ENCODE peak calls at places on chromosomes 11 and 22, in six cellular contexts. X is sciatic nerve; U is CD4-positive, alpha-beta T cell; K is HS-5; M is A549; W is RWPE1. J is an unnamed sample.

GRCh38 chr11:87351671-87352070 is 313.9 kb downstream of the TMEM135 start:
- DNase-seq in U (no peak), X (no peak), M (no peak), W (no peak), K (no peak), J (no peak)

GRCh38 chr11:23263466-23263865 is 403.2 kb upstream of the CCDC179 start:
- DNase-seq in M (no peak), X (no peak), K (no peak), U (no peak), W (no peak), J (no peak)

GRCh38 chr11:46290598-46291309 is 13.3 kb downstream of the CREB3L1 start:
- DNase-seq in K (peak), M (no peak), U (no peak), W (no peak), X (peak), J (peak)

GRCh38 chr22:39680486-39680885 is 109.9 kb downstream of the CACNA1I start:
- DNase-seq in M (no peak), U (no peak), K (no peak), X (no peak), W (no peak), J (no peak)

GRCh38 chr11:65663634-65664200 is 1.0 kb upstream of the RELA start:
- DNase-seq in M (peak), U (no peak), W (peak), K (no peak), X (peak), J (peak)

GRCh38 chr11:130519128-130519932 is 70.9 kb downstream of the ADAMTS15 start:
- DNase-seq in W (no peak), X (no peak), K (no peak), U (no peak), M (no peak), J (no peak)

GRCh38 chr11:57311109-57311936 is 13.4 kb downstream of the TNKS1BP1 start:
- DNase-seq in U (no peak), X (peak), M (peak), W (peak), K (peak), J (peak)

GRCh38 chr11:70381872-70382842 is 16.2 kb upstream of the CTTN start:
- DNase-seq in K (no peak), M (peak), W (no peak), X (no peak), U (no peak), J (no peak)

GRCh38 chr22:19866665-19867009 is 12.0 kb upstream of the GNB1L start:
- DNase-seq in M (no peak), K (no peak), X (no peak), W (no peak), U (no peak), J (no peak)

GRCh38 chr11:118610220-118610772 is 2.9 kb downstream of the PHLDB1 start:
- DNase-seq in X (peak), K (no peak), U (no peak), M (no peak), W (no peak), J (no peak)

GRCh38 chr22:49349841-49350381 is 477.8 kb downstream of the BRD1 start:
- DNase-seq in K (no peak), W (no peak), X (peak), U (no peak), M (no peak), J (no peak)

GRCh38 chr22:49764151-49764581 is 63.5 kb downstream of the BRD1 start:
- DNase-seq in X (peak), M (no peak), U (no peak), K (no peak), W (no peak), J (peak)

GRCh38 chr11:75161506-75161905 is 10.6 kb downstream of the SLCO2B1 start:
- DNase-seq in W (no peak), U (no peak), K (no peak), M (no peak), X (no peak), J (no peak)

GRCh38 chr11:101996106-101996505 is 51.1 kb upstream of the CFAP300 start:
- DNase-seq in U (no peak), W (no peak), K (no peak), M (no peak), X (no peak), J (no peak)

GRCh38 chr11:34175284-34176019 is 70.0 kb downstream of the NAT10 start:
- DNase-seq in W (no peak), K (no peak), X (no peak), M (no peak), U (no peak), J (no peak)

GRCh38 chr11:69131644-69132300 is 24.0 kb upstream of the SMIM38 start:
- DNase-seq in M (peak), X (peak), W (peak), K (peak), U (no peak), J (peak)

GRCh38 chr11:62889484-62890437 is 9.1 kb downstream of the SLC3A2 start:
- DNase-seq in K (peak), W (peak), U (no peak), M (peak), X (no peak), J (peak)

GRCh38 chr11:15157738-15158137 is 43.0 kb downstream of the INSC start:
- DNase-seq in M (no peak), U (no peak), K (no peak), X (no peak), W (no peak), J (no peak)

GRCh38 chr11:76628408-76628947 is 42.1 kb downstream of the LRRC32 start:
- DNase-seq in K (no peak), X (no peak), M (no peak), W (no peak), U (no peak), J (no peak)

GRCh38 chr11:115944596-115944995 is 440.4 kb upstream of the CADM1 start:
- DNase-seq in K (no peak), X (no peak), W (no peak), M (no peak), U (no peak), J (no peak)

GRCh38 chr22:48489551-48490512 is 1337.8 kb downstream of the BRD1 start:
- DNase-seq in W (no peak), K (no peak), X (peak), U (no peak), M (peak), J (no peak)

GRCh38 chr11:16293204-16293681 is 63.1 kb downstream of the SOX6 start:
- DNase-seq in M (no peak), K (no peak), X (no peak), W (no peak), U (no peak), J (no peak)

GRCh38 chr22:32336185-32336603 is 21.5 kb upstream of the RFPL3 start:
- DNase-seq in M (no peak), K (no peak), U (no peak), X (no peak), W (no peak), J (no peak)

GRCh38 chr22:38415561-38416321 is 39.3 kb downstream of the KCNJ4 start:
- DNase-seq in U (no peak), W (no peak), X (peak), K (no peak), M (no peak), J (peak)

GRCh38 chr22:46674367-46674781 is 54.2 kb downstream of the GRAMD4 start:
- DNase-seq in X (peak), U (peak), K (no peak), W (no peak), M (no peak), J (no peak)

GRCh38 chr11:96014234-96014633 is 90.3 kb upstream of the MTMR2 start:
- DNase-seq in K (peak), W (peak), U (peak), X (no peak), M (peak), J (no peak)

GRCh38 chr11:72239296-72239848 is 4.6 kb downstream of the PHOX2A start:
- DNase-seq in K (no peak), U (no peak), W (peak), X (no peak), M (no peak), J (no peak)

GRCh38 chr22:35172452-35172851 is 84.8 kb upstream of the HMGXB4 start:
- DNase-seq in U (no peak), M (no peak), W (no peak), K (no peak), X (no peak), J (no peak)

J was measured in adrenal gland.